ENCODE peak calls at places on chromosome 1, in four cellular contexts. S is activated CD8-positive, alpha-beta memory T cell treated with anti-CD3 and anti-CD28 coated beads for 48 hours; R is stimulated activated CD4-positive, alpha-beta T cell treated with anti-CD3 and anti-CD28 coated beads, Interleukin-1b, Interleukin-23, amount 100 ng/mL, for 4 hours; G is NCI-H524. L is an unnamed sample.

GRCh38 chr1:181676269-181676668 is 193.0 kb downstream of the CACNA1E start:
- DNase-seq in G (peak), R (no peak), S (no peak), L (no peak)

GRCh38 chr1:153944005-153944821 is 2.3 kb downstream of the DENND4B start:
- DNase-seq in S (no peak), G (no peak), R (no peak), L (no peak)

GRCh38 chr1:33344896-33345295 is 24.0 kb upstream of the A3GALT2 start:
- DNase-seq in R (no peak), S (no peak), G (no peak), L (no peak)

GRCh38 chr1:75625795-75626194 is 14.9 kb upstream of the SLC44A5 start:
- DNase-seq in G (no peak), R (no peak), S (no peak), L (no peak)

GRCh38 chr1:243944429-243945160 is 94.6 kb upstream of the AKT3 start:
- DNase-seq in R (no peak), G (peak), S (no peak), L (no peak)

GRCh38 chr1:115314111-115314510 is 23.9 kb downstream of the NGF start:
- DNase-seq in S (no peak), R (no peak), G (peak), L (no peak)

GRCh38 chr1:14441302-14441741 is 157.2 kb upstream of the KAZN start:
- DNase-seq in G (no peak), S (no peak), R (no peak), L (no peak)

GRCh38 chr1:178126790-178127189 is 32.9 kb downstream of the RASAL2 start:
- DNase-seq in R (no peak), G (no peak), S (no peak), L (no peak)

GRCh38 chr1:12333036-12333785 is 103.4 kb downstream of the VPS13D start:
- DNase-seq in R (no peak), G (no peak), S (no peak), L (no peak)

GRCh38 chr1:76425104-76425842 is 350.7 kb downstream of the ST6GALNAC3 start:
- DNase-seq in G (no peak), R (no peak), S (no peak), L (no peak)

L was measured in HuH-7.5.